ENCODE peak calls at places on chromosome 13, in six cellular contexts. One of them, this sample, is unnamed.
A peak's percentile ranks its signal among the peaks of the same experiment; 100 is the strongest.

GRCh38 chr13:48165063-48165462 is 67.9 kb upstream of the ITM2B start:
- DNase-seq in SK-N-MC: no peak
- DNase-seq in GM12878: no peak
- DNase-seq in Karpas-422: no peak
- DNase-seq in mammary epithelial cell: no peak
- DNase-seq in cardiac muscle cell: no peak
- DNase-seq in this sample: no peak

GRCh38 chr13:40161931-40162330 is 504.5 kb downstream of the FOXO1 start:
- DNase-seq in GM12878: no peak
- DNase-seq in SK-N-MC: no peak
- DNase-seq in cardiac muscle cell: no peak
- DNase-seq in mammary epithelial cell: no peak
- DNase-seq in Karpas-422: no peak
- DNase-seq in this sample: no peak

GRCh38 chr13:31814523-31814922 is 75.2 kb downstream of the RXFP2 start:
- DNase-seq in Karpas-422: no peak
- DNase-seq in GM12878: no peak
- DNase-seq in mammary epithelial cell: no peak
- DNase-seq in SK-N-MC: no peak
- DNase-seq in cardiac muscle cell: no peak
- DNase-seq in this sample: no peak

GRCh38 chr13:42333613-42334328 is 61.8 kb downstream of the AKAP11 start:
- DNase-seq in Karpas-422: peak; percentile 84
- DNase-seq in SK-N-MC: no peak
- DNase-seq in cardiac muscle cell: peak; percentile 70
- DNase-seq in GM12878: no peak
- DNase-seq in mammary epithelial cell: peak; percentile 17
- DNase-seq in this sample: peak; percentile 73

GRCh38 chr13:61477619-61478018 is 62.0 kb upstream of the PCDH20 start:
- DNase-seq in GM12878: no peak
- DNase-seq in mammary epithelial cell: no peak
- DNase-seq in Karpas-422: no peak
- DNase-seq in SK-N-MC: no peak
- DNase-seq in cardiac muscle cell: no peak
- DNase-seq in this sample: no peak

GRCh38 chr13:39051157-39051556 is 12.9 kb downstream of the NHLRC3 start:
- DNase-seq in cardiac muscle cell: peak; percentile 70
- DNase-seq in GM12878: no peak
- DNase-seq in Karpas-422: peak; percentile 73
- DNase-seq in mammary epithelial cell: peak; percentile 22
- DNase-seq in SK-N-MC: peak; percentile 63
- DNase-seq in this sample: peak; percentile 34

GRCh38 chr13:30004204-30004603 is 153.8 kb upstream of the UBL3 start:
- DNase-seq in Karpas-422: no peak
- DNase-seq in SK-N-MC: no peak
- DNase-seq in GM12878: no peak
- DNase-seq in mammary epithelial cell: peak; percentile 35
- DNase-seq in cardiac muscle cell: no peak
- DNase-seq in this sample: no peak

GRCh38 chr13:91398413-91399188 is at the start of gene GPC5:
- DNase-seq in GM12878: no peak
- DNase-seq in Karpas-422: peak; percentile 83
- DNase-seq in SK-N-MC: no peak
- DNase-seq in mammary epithelial cell: peak; percentile 64
- DNase-seq in cardiac muscle cell: peak; percentile 59
- DNase-seq in this sample: peak; percentile 82

GRCh38 chr13:66210677-66211076 is 1019.5 kb downstream of the PCDH9 start:
- DNase-seq in SK-N-MC: no peak
- DNase-seq in mammary epithelial cell: no peak
- DNase-seq in cardiac muscle cell: peak; percentile 90
- DNase-seq in Karpas-422: no peak
- DNase-seq in GM12878: no peak
- DNase-seq in this sample: no peak

GRCh38 chr13:97076898-97077297 is 82.6 kb upstream of the OXGR1 start:
- DNase-seq in mammary epithelial cell: no peak
- DNase-seq in GM12878: no peak
- DNase-seq in SK-N-MC: no peak
- DNase-seq in cardiac muscle cell: peak; percentile 76
- DNase-seq in Karpas-422: no peak
- DNase-seq in this sample: no peak

GRCh38 chr13:31670831-31671617 is 68.3 kb upstream of the RXFP2 start:
- DNase-seq in Karpas-422: no peak
- DNase-seq in SK-N-MC: no peak
- DNase-seq in mammary epithelial cell: no peak
- DNase-seq in cardiac muscle cell: peak; percentile 32
- DNase-seq in GM12878: no peak
- DNase-seq in this sample: no peak

GRCh38 chr13:111852701-111853100 is 214.2 kb upstream of the SOX1 start:
- DNase-seq in mammary epithelial cell: no peak
- DNase-seq in Karpas-422: no peak
- DNase-seq in GM12878: no peak
- DNase-seq in cardiac muscle cell: no peak
- DNase-seq in SK-N-MC: no peak
- DNase-seq in this sample: no peak

GRCh38 chr13:34421849-34422475 is 520.1 kb upstream of the NBEA start:
- DNase-seq in cardiac muscle cell: no peak
- DNase-seq in Karpas-422: no peak
- DNase-seq in mammary epithelial cell: peak; percentile 55
- DNase-seq in GM12878: no peak
- DNase-seq in SK-N-MC: no peak
- DNase-seq in this sample: no peak

GRCh38 chr13:28442872-28443271 is 52.1 kb downstream of the FLT1 start:
- DNase-seq in Karpas-422: no peak
- DNase-seq in GM12878: no peak
- DNase-seq in cardiac muscle cell: no peak
- DNase-seq in mammary epithelial cell: no peak
- DNase-seq in SK-N-MC: no peak
- DNase-seq in this sample: no peak

GRCh38 chr13:101982903-101983302 is 418.9 kb downstream of the FGF14 start:
- DNase-seq in SK-N-MC: no peak
- DNase-seq in GM12878: no peak
- DNase-seq in cardiac muscle cell: no peak
- DNase-seq in Karpas-422: no peak
- DNase-seq in mammary epithelial cell: no peak
- DNase-seq in this sample: no peak

GRCh38 chr13:107461751-107462150 is 753.6 kb downstream of the LIG4 start:
- DNase-seq in mammary epithelial cell: no peak
- DNase-seq in cardiac muscle cell: no peak
- DNase-seq in GM12878: no peak
- DNase-seq in Karpas-422: no peak
- DNase-seq in SK-N-MC: no peak
- DNase-seq in this sample: no peak

GRCh38 chr13:111279253-111279652 is 41.2 kb upstream of the TEX29 start:
- DNase-seq in mammary epithelial cell: no peak
- DNase-seq in Karpas-422: no peak
- DNase-seq in SK-N-MC: no peak
- DNase-seq in cardiac muscle cell: no peak
- DNase-seq in GM12878: no peak
- DNase-seq in this sample: no peak

GRCh38 chr13:80276371-80277289 is 64.3 kb downstream of the SPRY2 start:
- DNase-seq in SK-N-MC: no peak
- DNase-seq in mammary epithelial cell: no peak
- DNase-seq in GM12878: no peak
- DNase-seq in Karpas-422: no peak
- DNase-seq in cardiac muscle cell: peak; percentile 33
- DNase-seq in this sample: peak; percentile 32

GRCh38 chr13:100115693-100116254 is 26.9 kb downstream of the PCCA start:
- DNase-seq in Karpas-422: no peak
- DNase-seq in SK-N-MC: no peak
- DNase-seq in GM12878: no peak
- DNase-seq in mammary epithelial cell: no peak
- DNase-seq in cardiac muscle cell: no peak
- DNase-seq in this sample: peak; percentile 35

GRCh38 chr13:48551329-48551728 is 18.4 kb upstream of the RCBTB2 start:
- DNase-seq in cardiac muscle cell: no peak
- DNase-seq in SK-N-MC: no peak
- DNase-seq in Karpas-422: no peak
- DNase-seq in mammary epithelial cell: no peak
- DNase-seq in GM12878: no peak
- DNase-seq in this sample: no peak

GRCh38 chr13:110305001-110305400 is 2.0 kb downstream of the COL4A1 start:
- DNase-seq in GM12878: no peak
- DNase-seq in mammary epithelial cell: no peak
- DNase-seq in cardiac muscle cell: no peak
- DNase-seq in Karpas-422: no peak
- DNase-seq in SK-N-MC: no peak
- DNase-seq in this sample: no peak

GRCh38 chr13:58313219-58313618 is 681.7 kb downstream of the PCDH17 start:
- DNase-seq in GM12878: no peak
- DNase-seq in mammary epithelial cell: no peak
- DNase-seq in cardiac muscle cell: no peak
- DNase-seq in Karpas-422: no peak
- DNase-seq in SK-N-MC: no peak
- DNase-seq in this sample: no peak
- H3K4me3 ChIP-seq in GM12878: no peak overlapping the region
- H3K4me3 ChIP-seq in mammary epithelial cell: no peak overlapping the region
- H3K4me3 ChIP-seq in cardiac muscle cell: no peak overlapping the region
- H3K4me3 ChIP-seq in Karpas-422: no peak overlapping the region
- H3K4me3 ChIP-seq in SK-N-MC: no peak overlapping the region
- H3K4me3 ChIP-seq in this sample: no peak overlapping the region

GRCh38 chr13:23744315-23744714 is 144.9 kb downstream of the MIPEP start:
- DNase-seq in cardiac muscle cell: no peak
- DNase-seq in SK-N-MC: no peak
- DNase-seq in GM12878: no peak
- DNase-seq in Karpas-422: no peak
- DNase-seq in mammary epithelial cell: peak; percentile 62
- DNase-seq in this sample: no peak

GRCh38 chr13:23740002-23740401 is 149.2 kb downstream of the MIPEP start:
- DNase-seq in cardiac muscle cell: no peak
- DNase-seq in GM12878: no peak
- DNase-seq in mammary epithelial cell: no peak
- DNase-seq in Karpas-422: no peak
- DNase-seq in SK-N-MC: no peak
- DNase-seq in this sample: no peak

GRCh38 chr13:23741879-23742510 is 147.2 kb downstream of the MIPEP start:
- DNase-seq in GM12878: no peak
- DNase-seq in cardiac muscle cell: no peak
- DNase-seq in mammary epithelial cell: no peak
- DNase-seq in Karpas-422: peak; percentile 49
- DNase-seq in SK-N-MC: no peak
- DNase-seq in this sample: peak; percentile 33

GRCh38 chr13:23743717-23744116 is 145.5 kb downstream of the MIPEP start:
- DNase-seq in SK-N-MC: no peak
- DNase-seq in Karpas-422: no peak
- DNase-seq in mammary epithelial cell: no peak
- DNase-seq in GM12878: no peak
- DNase-seq in cardiac muscle cell: no peak
- DNase-seq in this sample: no peak

GRCh38 chr13:23743269-23743668 is 145.9 kb downstream of the MIPEP start:
- DNase-seq in cardiac muscle cell: no peak
- DNase-seq in Karpas-422: no peak
- DNase-seq in SK-N-MC: no peak
- DNase-seq in GM12878: no peak
- DNase-seq in mammary epithelial cell: peak; percentile 76
- DNase-seq in this sample: no peak
- H3K4me3 ChIP-seq in cardiac muscle cell: no peak overlapping the region
- H3K4me3 ChIP-seq in Karpas-422: no peak overlapping the region
- H3K4me3 ChIP-seq in SK-N-MC: no peak overlapping the region
- H3K4me3 ChIP-seq in GM12878: no peak overlapping the region
- H3K4me3 ChIP-seq in mammary epithelial cell: no peak overlapping the region
- H3K4me3 ChIP-seq in this sample: no peak overlapping the region

GRCh38 chr13:20128459-20128927 is 32.4 kb downstream of the GJA3 start:
- DNase-seq in cardiac muscle cell: no peak
- DNase-seq in mammary epithelial cell: no peak
- DNase-seq in GM12878: no peak
- DNase-seq in SK-N-MC: no peak
- DNase-seq in Karpas-422: no peak
- DNase-seq in this sample: peak; percentile 12

GRCh38 chr13:20129076-20129475 is 31.8 kb downstream of the GJA3 start:
- DNase-seq in Karpas-422: no peak
- DNase-seq in SK-N-MC: no peak
- DNase-seq in GM12878: no peak
- DNase-seq in cardiac muscle cell: no peak
- DNase-seq in mammary epithelial cell: no peak
- DNase-seq in this sample: no peak

GRCh38 chr13:20127263-20127562 is 33.6 kb downstream of the GJA3 start:
- DNase-seq in Karpas-422: no peak
- DNase-seq in SK-N-MC: no peak
- DNase-seq in GM12878: no peak
- DNase-seq in mammary epithelial cell: no peak
- DNase-seq in cardiac muscle cell: peak; percentile 45
- DNase-seq in this sample: peak; percentile 28

GRCh38 chr13:20126460-20127262 is 34.2 kb downstream of the GJA3 start:
- DNase-seq in GM12878: no peak
- DNase-seq in Karpas-422: no peak
- DNase-seq in SK-N-MC: no peak
- DNase-seq in mammary epithelial cell: no peak
- DNase-seq in cardiac muscle cell: no peak
- DNase-seq in this sample: no peak

GRCh38 chr13:20127563-20128458 is 33.0 kb downstream of the GJA3 start:
- DNase-seq in Karpas-422: no peak
- DNase-seq in mammary epithelial cell: peak; percentile 18
- DNase-seq in cardiac muscle cell: peak; percentile 65
- DNase-seq in SK-N-MC: no peak
- DNase-seq in GM12878: no peak
- DNase-seq in this sample: peak; percentile 81
- H3K4me3 ChIP-seq in Karpas-422: no peak overlapping the region
- H3K4me3 ChIP-seq in mammary epithelial cell: peak overlapping the region; percentile 62
- H3K4me3 ChIP-seq in cardiac muscle cell: peak overlapping the region; percentile 14
- H3K4me3 ChIP-seq in SK-N-MC: no peak overlapping the region
- H3K4me3 ChIP-seq in GM12878: peak overlapping the region; percentile 69
- H3K4me3 ChIP-seq in this sample: peak overlapping the region; percentile 51

GRCh38 chr13:59754411-59754810 is 409.3 kb downstream of the DIAPH3 start:
- DNase-seq in mammary epithelial cell: no peak
- DNase-seq in GM12878: no peak
- DNase-seq in Karpas-422: no peak
- DNase-seq in cardiac muscle cell: no peak
- DNase-seq in SK-N-MC: no peak
- DNase-seq in this sample: peak; percentile 18

GRCh38 chr13:59747529-59747928 is 416.2 kb downstream of the DIAPH3 start:
- DNase-seq in mammary epithelial cell: no peak
- DNase-seq in SK-N-MC: no peak
- DNase-seq in cardiac muscle cell: no peak
- DNase-seq in Karpas-422: peak; percentile 78
- DNase-seq in GM12878: no peak
- DNase-seq in this sample: peak; percentile 20

GRCh38 chr13:59755647-59756290 is 408.0 kb downstream of the DIAPH3 start:
- DNase-seq in GM12878: no peak
- DNase-seq in mammary epithelial cell: peak; percentile 72
- DNase-seq in cardiac muscle cell: no peak
- DNase-seq in Karpas-422: no peak
- DNase-seq in SK-N-MC: no peak
- DNase-seq in this sample: peak; percentile 22

GRCh38 chr13:59746291-59746962 is 417.3 kb downstream of the DIAPH3 start:
- DNase-seq in Karpas-422: no peak
- DNase-seq in mammary epithelial cell: peak; percentile 72
- DNase-seq in SK-N-MC: no peak
- DNase-seq in GM12878: no peak
- DNase-seq in cardiac muscle cell: peak; percentile 21
- DNase-seq in this sample: peak; percentile 19

DNA sequence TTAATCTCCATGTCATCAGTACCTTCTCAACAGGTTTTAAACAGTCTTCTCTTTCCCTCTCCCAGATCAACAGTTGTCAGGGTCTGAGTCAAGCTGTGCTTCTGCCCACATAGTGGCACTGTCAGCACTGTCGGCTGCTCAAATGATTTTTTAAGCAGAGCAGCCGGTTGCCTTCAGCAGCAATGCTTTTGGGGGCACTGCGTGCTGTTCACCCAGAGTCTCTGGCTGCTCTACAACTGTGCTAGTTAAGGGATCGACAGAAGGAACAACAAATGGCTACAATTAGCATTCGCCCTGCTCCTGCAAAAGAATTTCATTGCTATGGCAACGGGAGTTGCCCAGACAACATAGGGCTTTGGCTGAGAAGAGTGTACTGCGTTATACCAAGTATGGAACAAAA is 412.9 kb downstream of the DIAPH3 start:
- DNase-seq in cardiac muscle cell: peak; percentile 75
- DNase-seq in Karpas-422: no peak
- DNase-seq in GM12878: no peak
- DNase-seq in mammary epithelial cell: peak; percentile 32
- DNase-seq in SK-N-MC: no peak
- DNase-seq in this sample: no peak
- H3K4me3 ChIP-seq in cardiac muscle cell: no peak overlapping the region
- H3K4me3 ChIP-seq in Karpas-422: no peak overlapping the region
- H3K4me3 ChIP-seq in GM12878: no peak overlapping the region
- H3K4me3 ChIP-seq in mammary epithelial cell: no peak overlapping the region
- H3K4me3 ChIP-seq in SK-N-MC: peak overlapping the region; percentile 53
- H3K4me3 ChIP-seq in this sample: no peak overlapping the region